ENCODE peak calls at places on chromosomes 13 and 19, in nine cellular contexts. C is fibroblast of mammary gland, E is heart right ventricle, X is BJ, N is Caco-2, G is cardiac fibroblast, O is mesothelial cell of epicardium, W is endothelial cell of umbilical vein, D is GM20000. M is an unnamed sample.

GRCh38 chr13:48393030-48393697 is 19.7 kb downstream of the LPAR6 start:
- DNase-seq in C (no peak), E (no peak), X (no peak), N (no peak), G (no peak), O (no peak), W (no peak), D (no peak), M (no peak)

GRCh38 chr19:14138576-14139265 is 2.3 kb upstream of the ASF1B start:
- DNase-seq in C (peak; percentile 40), E (no peak), X (no peak), N (no peak), G (peak; percentile 33), O (no peak), W (peak; percentile 35), D (no peak), M (no peak)

GRCh38 chr19:49145485-49146407 is 9.4 kb downstream of the HRC start:
- DNase-seq in C (peak; percentile 73), E (peak; percentile 84), X (no peak), N (no peak), G (peak; percentile 86), O (peak; percentile 64), W (peak; percentile 77), D (peak; percentile 88), M (peak; percentile 86)

GRCh38 chr13:22357132-22357531 is 686.3 kb downstream of the FGF9 start:
- DNase-seq in C (peak; percentile 16), E (no peak), X (peak; percentile 13), N (no peak), G (peak; percentile 3), O (no peak), W (no peak), D (no peak), M (no peak)

GRCh38 chr13:50650936-50651638 is 192.4 kb downstream of the DLEU7 start:
- DNase-seq in C (peak; percentile 12), E (no peak), X (no peak), N (no peak), G (no peak), O (no peak), W (peak; percentile 79), D (peak; percentile 10), M (no peak)

GRCh38 chr19:3184847-3185481 is 766 bp upstream of the NCLN start:
- DNase-seq in C (no peak), E (peak; percentile 65), X (no peak), N (no peak), G (peak; percentile 75), O (no peak), W (no peak), D (peak; percentile 64), M (no peak)

GRCh38 chr13:81987159-81987558 is 1646.2 kb upstream of the SPRY2 start:
- DNase-seq in C (no peak), E (no peak), X (no peak), N (no peak), G (no peak), O (no peak), W (no peak), D (no peak), M (no peak)

GRCh38 chr19:46718157-46718933 is 1.4 kb upstream of the PRKD2 start:
- DNase-seq in C (no peak), E (no peak), X (no peak), N (no peak), G (no peak), O (no peak), W (no peak), D (peak; percentile 73), M (peak; percentile 77)

GRCh38 chr19:40055832-40056504 is at the start of gene ZNF780B:
- DNase-seq in C (peak; percentile 54), E (peak; percentile 45), X (peak; percentile 7), N (peak; percentile 75), G (peak; percentile 63), O (peak; percentile 20), W (peak; percentile 61), D (peak; percentile 72), M (peak; percentile 73)

GRCh38 chr13:35888327-35888940 is 242.7 kb downstream of the DCLK1 start:
- DNase-seq in C (peak; percentile 59), E (no peak), X (no peak), N (no peak), G (peak; percentile 15), O (no peak), W (no peak), D (no peak), M (no peak)

GRCh38 chr13:36543671-36544070 is 111.4 kb downstream of the CCNA1 start:
- DNase-seq in C (no peak), E (no peak), X (no peak), N (no peak), G (no peak), O (no peak), W (no peak), D (no peak), M (no peak)

GRCh38 chr13:112131081-112131739 is 64.3 kb downstream of the SOX1 start:
- DNase-seq in C (no peak), E (no peak), X (no peak), N (no peak), G (no peak), O (no peak), W (no peak), D (no peak), M (no peak)

GRCh38 chr13:38419312-38419873 is 69.7 kb downstream of the UFM1 start:
- DNase-seq in C (no peak), E (no peak), X (no peak), N (no peak), G (no peak), O (no peak), W (no peak), D (peak; percentile 4), M (no peak)

GRCh38 chr13:38415233-38415632 is 65.6 kb downstream of the UFM1 start:
- DNase-seq in C (no peak), E (no peak), X (no peak), N (no peak), G (no peak), O (no peak), W (no peak), D (peak; percentile 65), M (peak; percentile 63)

GRCh38 chr13:38418286-38418685 is 68.6 kb downstream of the UFM1 start:
- DNase-seq in C (peak; percentile 28), E (no peak), X (no peak), N (no peak), G (no peak), O (no peak), W (no peak), D (no peak), M (no peak)

GRCh38 chr13:38417241-38417640 is 67.6 kb downstream of the UFM1 start:
- DNase-seq in C (peak; percentile 31), E (no peak), X (no peak), N (no peak), G (no peak), O (no peak), W (no peak), D (no peak), M (no peak)

GRCh38 chr13:38417727-38418126 is 68.1 kb downstream of the UFM1 start:
- DNase-seq in C (peak; percentile 60), E (no peak), X (no peak), N (peak; percentile 55), G (no peak), O (no peak), W (no peak), D (peak; percentile 11), M (peak; percentile 17)
- TF ChIP-seq CTCF in C (peak; percentile 62), E (peak; percentile 14), X (peak; percentile 48), N (peak; percentile 60), G (peak; percentile 38), O (no peak), W (no peak), D (no peak), M (peak; percentile 45)

DNA sequence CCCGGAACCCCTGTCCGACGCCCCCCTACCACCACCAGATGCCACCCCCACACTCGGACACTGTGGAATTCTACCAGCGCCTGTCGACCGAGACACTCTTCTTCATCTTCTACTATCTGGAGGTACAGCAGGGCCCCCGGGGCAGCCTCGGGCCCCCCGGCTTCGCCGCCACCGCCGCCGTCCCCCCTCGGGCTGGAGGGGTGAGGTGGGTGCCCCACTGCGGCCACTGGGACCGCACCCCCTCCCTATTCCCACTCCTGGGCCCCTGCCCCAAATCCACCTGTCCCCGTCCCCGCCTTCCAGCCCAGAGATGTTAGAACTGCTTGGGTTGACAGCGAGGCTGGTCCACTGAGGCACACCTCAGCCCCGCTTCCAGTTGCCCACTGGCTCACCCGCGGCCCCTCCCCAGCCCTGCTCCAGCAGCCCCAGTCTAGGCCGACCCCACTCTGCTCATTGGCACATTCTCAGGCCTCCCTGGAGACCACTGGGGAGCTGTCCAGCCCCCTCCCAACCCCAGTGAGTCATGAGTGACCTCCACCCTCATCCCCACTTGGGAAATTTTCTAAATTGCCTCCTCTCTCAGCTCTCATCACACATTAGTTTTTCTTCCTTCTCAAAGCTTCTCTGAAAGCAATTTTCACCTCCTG is 6.5 kb downstream of the LENG1 start:
- DNase-seq in C (peak; percentile 67), E (no peak), X (no peak), N (no peak), G (no peak), O (no peak), W (no peak), D (no peak), M (no peak)
- TF ChIP-seq CTCF in C (no peak), E (no peak), X (no peak), N (no peak), G (no peak), O (no peak), W (no peak), D (no peak), M (no peak)

DNA sequence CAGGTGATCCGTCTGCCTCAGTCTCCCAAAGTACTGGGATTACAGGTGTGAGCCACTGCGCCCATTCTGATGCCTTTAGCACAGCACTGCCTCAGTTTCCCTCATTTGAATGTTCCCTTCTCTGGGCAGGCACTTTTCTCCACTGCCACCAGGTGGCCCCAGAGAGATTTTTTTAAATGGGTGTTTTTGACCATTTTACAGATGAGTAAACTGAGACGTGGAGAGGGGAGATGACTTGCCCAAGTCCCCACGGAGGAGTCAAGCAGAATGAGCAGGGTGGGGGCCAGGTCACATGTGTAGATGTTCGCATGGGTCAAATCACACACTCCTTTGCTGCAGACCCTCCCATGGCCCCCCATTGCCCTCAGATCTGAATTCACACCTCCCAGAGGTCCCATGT is 3.2 kb upstream of the PDE4C start:
- DNase-seq in C (no peak), E (no peak), X (no peak), N (no peak), G (no peak), O (no peak), W (no peak), D (no peak), M (no peak)
- TF ChIP-seq CTCF in C (peak; percentile 47), E (peak; percentile 10), X (peak; percentile 47), N (peak; percentile 40), G (peak; percentile 65), O (peak; percentile 75), W (peak; percentile 38), D (no peak), M (peak; percentile 56)

DNA sequence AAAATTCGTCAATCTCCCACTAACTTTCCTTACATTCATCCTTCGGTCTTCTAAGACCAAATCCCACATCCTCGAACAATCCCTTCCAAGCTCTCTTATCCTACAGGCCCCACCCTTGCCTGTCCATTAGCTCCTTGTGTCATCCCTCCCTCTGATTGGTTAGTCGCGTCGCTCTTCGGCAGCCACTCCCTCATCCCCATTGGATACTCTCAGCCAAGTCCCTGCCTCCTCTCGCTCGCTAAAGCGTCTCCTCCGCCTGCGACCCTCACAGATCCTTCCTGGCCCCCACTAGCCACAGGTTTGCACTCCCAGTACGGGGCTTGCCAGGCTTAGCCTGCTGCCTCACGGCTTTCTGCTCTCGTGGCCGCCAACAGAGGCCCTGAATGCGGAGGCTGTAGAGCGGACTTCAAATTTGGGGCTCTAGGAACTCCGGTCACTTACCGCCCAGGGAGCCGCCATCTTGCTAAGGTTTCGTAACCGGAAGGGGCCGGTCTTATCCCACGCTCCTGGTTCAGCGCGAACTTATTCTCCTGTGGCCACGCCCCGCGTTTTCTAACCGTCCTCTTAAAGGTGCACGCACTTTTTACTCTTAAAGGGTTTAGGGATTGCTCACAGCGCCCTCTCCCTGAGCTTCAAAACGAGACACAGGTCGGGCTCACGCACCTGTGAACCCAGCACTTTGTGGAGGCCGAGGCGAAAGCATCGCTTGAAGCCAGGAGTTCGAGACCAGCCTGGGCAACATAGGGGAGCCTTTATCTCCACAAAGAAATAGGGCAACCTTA is at the start of gene DMAC2:
- DNase-seq in C (peak; percentile 97), E (peak; percentile 93), X (peak; percentile 90), N (peak; percentile 98), G (peak; percentile 98), O (peak; percentile 88), W (peak; percentile 98), D (peak; percentile 81), M (peak; percentile 93)
- TF ChIP-seq CTCF in C (peak; percentile 36), E (peak; percentile 74), X (peak; percentile 57), N (peak; percentile 20), G (peak; percentile 53), O (no peak), W (peak; percentile 52), D (peak; percentile 53), M (peak; percentile 67)